ENCODE peak calls at places on chromosomes 13 and 19, in eight cellular contexts. U is H54, V is breast epithelium, X is Peyer's patch, R is adrenal gland, M is uterus, K is sigmoid colon, A is lower leg skin. J is an unnamed sample.

GRCh38 chr13:98157188-98157587 is 14.3 kb downstream of the FARP1 start:
- DNase-seq in R (no peak), U (no peak), X (no peak), K (no peak), A (no peak), V (no peak), M (no peak), J (no peak)

GRCh38 chr19:8512115-8512967 is 1.6 kb downstream of the ZNF414 start:
- DNase-seq in K (no peak), X (peak), A (no peak), R (no peak), M (no peak), V (no peak), U (peak), J (peak)

GRCh38 chr13:110953416-110953815 is 38.5 kb upstream of the ANKRD10 start:
- DNase-seq in R (no peak), A (no peak), U (no peak), V (no peak), K (no peak), M (no peak), X (no peak), J (no peak)

GRCh38 chr13:79654520-79654919 is 173.6 kb downstream of the NDFIP2 start:
- DNase-seq in K (no peak), R (no peak), X (no peak), A (no peak), M (no peak), U (no peak), V (no peak), J (no peak)

GRCh38 chr13:44734204-44734707 is 158.1 kb upstream of the TSC22D1 start:
- DNase-seq in A (no peak), R (peak), K (no peak), V (peak), M (no peak), X (no peak), U (no peak), J (no peak)

GRCh38 chr19:18093439-18094161 is 4.0 kb upstream of the MAST3 start:
- DNase-seq in R (no peak), U (peak), A (no peak), M (no peak), K (no peak), X (no peak), V (no peak), J (no peak)

GRCh38 chr13:72820156-72820897 is 38.4 kb downstream of the PIBF1 start:
- DNase-seq in M (no peak), V (no peak), A (no peak), U (no peak), R (no peak), X (no peak), K (no peak), J (peak)

GRCh38 chr19:10270180-10270615 is 722 bp upstream of the ICAM1 start:
- DNase-seq in R (peak), X (peak), A (peak), U (no peak), V (no peak), M (peak), K (peak), J (peak)

GRCh38 chr13:44347905-44348304 is 25.7 kb upstream of the SERP2 start:
- DNase-seq in R (peak), U (no peak), V (no peak), A (no peak), K (no peak), M (no peak), X (no peak), J (no peak)

GRCh38 chr19:34867631-34868030 is 59.1 kb upstream of the ZNF30 start:
- DNase-seq in V (no peak), A (no peak), X (no peak), K (no peak), R (no peak), M (no peak), U (no peak), J (no peak)

GRCh38 chr19:36210497-36210896 is 4.0 kb downstream of the ZNF565 start:
- DNase-seq in R (no peak), K (no peak), A (no peak), U (no peak), M (no peak), X (no peak), V (no peak), J (no peak)

GRCh38 chr13:23741879-23742510 is 147.2 kb downstream of the MIPEP start:
- DNase-seq in R (no peak), A (no peak), M (no peak), U (no peak), X (no peak), V (no peak), K (no peak), J (peak)

DNA sequence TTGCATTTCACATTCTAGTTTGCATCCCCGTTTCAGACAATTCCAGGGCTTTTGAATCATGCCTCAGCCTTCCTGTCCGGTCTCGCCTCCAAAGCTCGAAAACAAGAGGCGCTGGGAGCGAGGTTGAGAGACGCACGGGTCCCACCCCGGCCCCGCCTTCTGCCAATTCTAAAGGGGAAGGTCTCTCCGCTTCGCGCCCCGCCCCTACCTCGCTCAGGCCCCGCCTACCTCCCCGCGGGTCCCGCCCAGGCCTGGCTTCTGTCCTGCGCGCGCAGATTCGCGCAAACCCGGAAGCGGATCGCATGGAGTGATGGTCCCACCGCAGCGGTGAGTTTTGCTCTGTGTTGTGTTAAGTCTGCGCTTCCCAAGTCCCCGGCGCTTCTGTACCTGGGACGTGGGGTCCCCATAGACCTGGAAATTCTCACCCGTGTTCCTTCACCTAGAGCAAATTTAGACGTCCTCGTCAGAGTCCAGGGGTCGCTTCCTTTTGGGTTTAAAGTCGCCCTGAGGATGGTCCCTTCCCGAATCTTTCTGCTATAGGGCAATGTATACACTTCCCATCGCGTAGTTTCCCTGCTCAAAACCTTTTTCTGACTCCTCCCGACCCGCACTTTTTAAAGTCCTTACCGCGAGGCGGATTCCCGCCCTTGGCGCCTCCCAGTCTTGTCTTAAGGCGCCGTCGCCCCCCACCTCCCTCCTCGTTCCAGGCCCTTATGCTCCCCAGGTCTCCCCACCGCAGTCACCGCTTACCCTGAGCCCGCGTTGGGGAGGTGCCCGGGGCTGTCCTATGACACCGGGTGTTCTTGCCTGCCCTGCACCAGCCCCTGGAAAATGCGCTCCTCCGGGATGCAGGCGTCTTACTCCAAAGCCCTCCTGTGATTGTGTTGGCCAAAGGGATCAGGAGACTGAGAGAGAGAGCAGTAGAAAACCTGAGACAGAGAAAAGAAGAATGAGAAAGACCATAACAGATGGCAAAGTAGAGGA is at the start of gene ZNF845:
- DNase-seq in K (peak), V (peak), X (peak), A (peak), U (peak), R (peak), M (peak), J (peak)
- TF ChIP-seq POLR2A in K (peak), V (peak), X (peak), A (no peak), U (peak), R (peak), M (peak), J (peak)

DNA sequence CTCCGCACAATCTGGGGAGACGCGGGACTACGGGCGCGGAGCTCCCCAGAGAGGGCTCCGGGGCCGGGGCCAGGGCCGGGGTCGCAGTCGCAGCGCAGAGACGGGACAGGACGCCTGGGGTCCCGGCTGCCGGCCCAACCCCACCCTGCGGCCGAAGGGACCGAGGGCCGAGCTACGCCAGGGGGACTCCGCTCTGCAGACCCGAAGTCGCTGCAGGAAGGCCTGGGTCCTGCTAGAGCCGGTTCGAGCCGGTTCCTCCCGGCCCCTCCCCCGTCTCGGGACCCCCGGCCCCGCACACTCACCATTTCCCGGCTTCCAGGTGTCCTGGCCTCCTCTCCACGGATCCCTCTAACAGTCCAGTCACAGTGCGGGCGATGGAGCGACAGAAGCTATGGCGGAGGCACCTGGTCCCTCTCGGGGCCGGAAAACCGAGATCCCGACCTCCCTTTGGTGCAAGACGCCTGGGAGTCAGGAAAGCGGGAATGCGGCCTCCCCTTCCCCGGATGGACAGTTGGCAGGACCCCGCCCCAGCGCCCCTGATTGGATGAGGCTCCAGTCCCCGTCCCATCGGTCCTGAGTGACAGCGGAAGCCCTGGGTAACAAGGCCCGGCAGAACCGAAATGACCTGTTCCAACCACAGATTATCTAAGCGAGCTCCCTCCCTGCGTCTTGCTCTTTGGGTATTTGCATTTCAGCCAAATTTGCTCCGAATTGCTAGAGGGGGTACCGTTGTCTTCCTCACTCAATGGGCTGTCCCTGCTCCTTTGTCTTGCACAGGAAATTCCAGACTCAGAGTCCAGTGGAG is at the start of gene ZNF625:
- DNase-seq in R (peak), M (peak), V (peak), A (peak), U (peak), X (peak), K (peak), J (peak)
- TF ChIP-seq POLR2A in R (peak), M (peak), V (no peak), A (no peak), U (peak), X (no peak), K (peak), J (peak)

GRCh38 chr19:7098701-7099596 is 29.4 kb downstream of the ZNF557 start:
- DNase-seq in A (peak), U (peak), M (peak), X (peak), K (peak), V (peak), R (peak), J (peak)
- TF ChIP-seq POLR2A in A (no peak), U (peak), M (no peak), X (peak), K (no peak), V (no peak), R (peak), J (peak)

DNA sequence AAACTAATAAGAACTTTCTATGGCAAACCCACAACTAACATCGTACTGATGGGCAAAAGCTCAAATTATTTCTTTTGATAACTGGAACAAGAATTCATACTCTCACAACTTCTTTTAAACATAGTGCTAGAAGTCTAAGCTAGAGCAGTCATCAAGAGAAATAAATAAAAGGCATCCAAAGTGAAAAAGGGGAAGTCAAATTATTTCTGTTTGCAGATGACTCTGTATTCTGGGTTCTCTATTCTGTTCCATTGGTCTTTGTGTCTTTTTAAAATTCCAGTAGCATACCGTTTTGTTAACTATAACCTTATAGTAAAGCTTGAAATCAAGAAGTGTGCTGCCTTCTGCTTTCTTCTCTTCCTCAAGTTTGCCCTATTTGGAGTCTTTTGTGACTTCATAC is 1215.9 kb downstream of the UQCRFS1 start:
- DNase-seq in X (no peak), R (no peak), A (no peak), K (no peak), V (no peak), M (no peak), U (no peak), J (no peak)
- TF ChIP-seq POLR2A in X (no peak), R (no peak), A (no peak), K (no peak), V (no peak), M (no peak), U (no peak), J (no peak)

GRCh38 chr19:42242071-42242511 is 311 bp downstream of the GSK3A start:
- DNase-seq in M (peak), V (no peak), R (peak), U (no peak), K (no peak), A (peak), X (no peak), J (peak)

GRCh38 chr19:42246143-42246868 is 3.9 kb upstream of the GSK3A start:
- DNase-seq in A (peak), U (peak), V (peak), X (peak), K (peak), M (peak), R (peak), J (no peak)

GRCh38 chr19:42246869-42247630 is 4.6 kb upstream of the GSK3A start:
- DNase-seq in R (peak), A (peak), K (no peak), U (no peak), X (no peak), M (peak), V (no peak), J (no peak)

GRCh38 chr19:42242512-42243409 is at the start of gene GSK3A:
- DNase-seq in V (peak), M (peak), U (peak), X (peak), R (peak), K (peak), A (peak), J (peak)

DNA sequence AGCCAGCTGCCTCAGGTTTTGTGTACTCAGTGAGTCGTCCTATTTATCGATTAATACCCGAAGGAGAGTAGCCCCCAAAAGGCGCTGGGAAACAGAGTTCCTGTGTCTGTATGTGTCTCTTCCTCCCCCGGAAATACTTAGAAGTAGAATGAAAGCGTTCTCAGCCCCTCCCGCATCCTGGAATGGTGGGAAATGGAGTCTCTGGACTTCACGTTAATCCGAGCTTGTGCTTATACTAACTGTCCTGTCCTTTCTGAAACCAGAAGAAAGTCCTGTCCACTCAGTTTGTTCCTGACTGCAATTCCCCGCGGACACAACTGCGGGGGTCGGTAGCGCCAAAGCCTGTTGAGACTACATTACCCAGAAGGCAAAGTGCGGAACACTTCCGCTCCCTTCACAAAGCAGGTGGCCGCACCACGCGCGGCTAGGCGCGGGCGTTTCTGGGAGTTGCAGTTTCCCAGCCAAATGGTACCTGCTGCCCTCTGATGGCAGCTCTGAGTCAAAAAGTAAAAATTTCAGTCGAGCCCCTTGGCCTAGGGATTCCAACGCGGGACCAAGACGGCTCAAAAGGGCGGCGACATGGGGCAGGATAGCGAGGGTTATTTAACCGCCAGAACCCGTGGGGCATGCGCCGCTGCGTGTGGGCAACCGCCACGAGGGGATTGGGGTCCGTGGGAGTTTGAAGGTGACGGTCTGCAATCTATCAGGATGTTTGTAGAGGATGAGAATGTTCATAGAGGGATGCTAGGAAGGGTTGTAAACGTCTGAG is 2.2 kb upstream of the GSK3A start:
- DNase-seq in U (peak), V (peak), K (peak), X (peak), A (peak), M (peak), R (peak), J (peak)
- TF ChIP-seq POLR2A in U (no peak), V (peak), K (peak), X (peak), A (peak), M (no peak), R (peak), J (peak)

GRCh38 chr19:941292-942132 is 15.7 kb downstream of the ARID3A start:
- DNase-seq in A (no peak), K (no peak), V (no peak), X (no peak), M (no peak), U (no peak), R (no peak), J (no peak)
- TF ChIP-seq POLR2A in A (no peak), K (no peak), V (no peak), X (no peak), M (no peak), U (no peak), R (no peak), J (no peak)

GRCh38 chr19:3358919-3359849 is 7.2 kb upstream of the NFIC start:
- DNase-seq in R (peak), V (no peak), A (no peak), U (peak), M (peak), X (peak), K (peak), J (peak)
- TF ChIP-seq POLR2A in R (peak), V (no peak), A (no peak), U (peak), M (peak), X (no peak), K (peak), J (no peak)

DNA sequence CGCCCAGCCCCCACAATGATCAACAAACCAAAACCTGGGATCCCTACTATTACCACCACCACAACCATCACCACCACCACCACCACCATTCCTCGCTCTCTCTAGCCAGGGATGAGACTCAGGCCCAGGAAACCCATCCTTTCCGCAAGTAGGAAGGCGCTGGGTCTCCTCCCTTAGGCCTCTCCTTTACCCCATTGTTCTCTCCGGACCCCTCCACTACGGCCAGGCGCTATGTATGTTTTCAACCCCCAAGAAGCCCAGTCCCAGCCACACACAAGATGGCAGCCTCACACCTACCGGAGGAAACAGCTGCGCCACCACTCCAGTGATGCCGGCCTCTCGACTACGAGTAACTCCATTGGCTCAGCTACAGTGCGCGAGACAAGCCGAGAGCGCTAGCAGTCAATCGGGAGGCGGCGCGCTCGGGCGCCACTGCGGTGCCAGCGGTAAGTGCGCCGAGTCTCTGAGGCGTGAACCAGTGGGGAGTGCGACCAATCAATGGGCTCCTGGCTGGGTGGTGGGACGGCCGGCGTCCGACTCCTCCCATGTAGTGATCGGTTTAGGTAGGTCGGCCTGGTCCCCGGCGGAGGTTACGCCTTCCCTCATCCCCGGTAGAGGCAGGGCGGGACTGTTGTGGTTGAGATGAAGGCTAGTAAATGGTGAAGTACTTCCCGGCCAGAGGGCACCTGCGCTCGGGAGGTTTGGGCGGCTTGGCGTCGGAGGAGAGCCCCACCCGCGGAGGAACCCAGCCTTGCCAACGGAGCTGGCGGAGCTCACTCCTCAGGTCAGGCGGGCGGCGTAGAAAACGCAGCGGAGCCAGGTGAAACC is at the start of the genes CAB39L and SETDB2:
- DNase-seq in V (peak), K (peak), A (peak), U (peak), M (peak), R (peak), X (peak), J (peak)
- TF ChIP-seq POLR2A in V (peak), K (peak), A (no peak), U (peak), M (peak), R (peak), X (peak), J (peak)

DNA sequence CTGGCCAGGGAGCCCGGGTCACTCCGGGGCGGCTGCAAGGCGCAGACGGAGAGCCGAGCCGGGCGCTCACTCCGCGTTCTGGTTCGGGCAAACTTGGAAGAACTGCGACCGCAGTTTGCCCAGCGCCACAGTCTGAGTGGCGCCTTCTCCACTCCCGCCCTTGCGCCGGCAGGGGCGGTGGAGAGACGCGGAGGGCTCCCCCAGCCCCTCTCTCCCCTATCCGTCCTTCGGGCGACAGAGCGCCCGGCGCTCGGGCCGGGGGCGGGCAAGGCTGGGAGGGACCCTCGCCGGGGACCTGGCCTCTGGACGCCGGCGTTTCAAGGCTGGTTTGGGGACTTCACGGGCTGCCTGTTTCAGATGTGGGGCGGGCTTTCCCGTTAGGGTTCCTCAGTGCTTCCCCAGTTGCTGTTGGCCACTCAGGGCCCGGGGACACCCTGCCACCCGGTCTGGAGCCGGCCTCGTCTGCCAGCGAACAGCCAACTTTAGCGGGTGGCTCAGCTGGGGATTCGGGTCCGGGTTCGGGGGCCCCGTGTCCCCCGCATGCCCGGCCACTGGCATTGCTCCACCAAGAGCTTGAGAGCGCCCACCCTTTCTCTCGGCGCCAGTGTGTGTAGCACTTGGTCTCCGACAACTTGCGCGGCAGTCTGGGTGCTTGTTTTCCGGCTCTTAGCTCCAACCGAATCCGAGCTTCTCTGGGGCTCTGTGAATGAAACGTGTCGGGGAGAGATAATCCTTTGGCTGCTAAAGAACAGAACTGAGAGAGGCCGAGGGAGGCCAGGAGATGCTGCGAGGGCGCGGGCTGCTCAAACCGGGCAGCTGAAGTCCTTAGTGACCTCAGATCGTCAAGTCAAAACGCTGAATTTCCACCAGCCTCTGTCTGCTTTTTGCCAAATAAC is 1.5 kb downstream of the GPC6 start:
- DNase-seq in U (peak), K (peak), R (peak), X (peak), V (no peak), M (peak), A (no peak), J (peak)
- TF ChIP-seq POLR2A in U (no peak), K (no peak), R (no peak), X (no peak), V (no peak), M (no peak), A (no peak), J (no peak)